ENCODE peak calls at places on chromosomes 12 and 14, in six cellular contexts. B, V, E, Z, L and P are unnamed samples.

GRCh38 chr12:130436741-130437501 is 99.2 kb downstream of the PIWIL1 start:
- DNase-seq in B (peak), V (no peak), E (no peak), Z (no peak), L (no peak), P (no peak)

GRCh38 chr12:132356686-132357622 is 27.6 kb upstream of the GALNT9 start:
- DNase-seq in B (peak), V (no peak), E (peak), Z (no peak), L (no peak), P (peak)

GRCh38 chr14:100591453-100592371 is 4.5 kb upstream of the BEGAIN start:
- DNase-seq in B (peak), V (no peak), E (no peak), Z (no peak), L (peak), P (no peak)

GRCh38 chr14:25103261-25103660 is 53.3 kb upstream of the STXBP6 start:
- DNase-seq in B (no peak), V (no peak), E (no peak), Z (no peak), L (no peak), P (no peak)

GRCh38 chr12:60191676-60192359 is 596.0 kb downstream of the SLC16A7 start:
- DNase-seq in B (no peak), V (no peak), E (no peak), Z (no peak), L (no peak), P (no peak)

GRCh38 chr12:29451886-29452285 is 45.6 kb downstream of the OVCH1 start:
- DNase-seq in B (no peak), V (no peak), E (no peak), Z (no peak), L (peak), P (no peak)

GRCh38 chr14:70907996-70908917 is 998 bp downstream of the PCNX1 start:
- DNase-seq in B (peak), V (peak), E (peak), Z (peak), L (peak), P (peak)

GRCh38 chr14:70796551-70796950 is 12.8 kb downstream of the MAP3K9 start:
- DNase-seq in B (no peak), V (no peak), E (no peak), Z (no peak), L (no peak), P (no peak)

GRCh38 chr12:132812631-132813305 is 15.9 kb downstream of the GOLGA3 start:
- DNase-seq in B (no peak), V (no peak), E (no peak), Z (no peak), L (no peak), P (no peak)

GRCh38 chr12:43267782-43268181 is 284.2 kb downstream of the ADAMTS20 start:
- DNase-seq in B (no peak), V (no peak), E (no peak), Z (peak), L (no peak), P (no peak)

GRCh38 chr14:51520087-51520486 is 131.6 kb upstream of the FRMD6 start:
- DNase-seq in B (no peak), V (no peak), E (no peak), Z (no peak), L (no peak), P (no peak)

GRCh38 chr14:61438860-61439765 is 117.7 kb downstream of the PRKCH start:
- DNase-seq in B (no peak), V (no peak), E (peak), Z (peak), L (peak), P (peak)

GRCh38 chr14:54652188-54652889 is 85.4 kb downstream of the SAMD4A start:
- DNase-seq in B (peak), V (peak), E (peak), Z (peak), L (peak), P (peak)

GRCh38 chr12:26918321-26919215 is 19.2 kb downstream of the INTS13 start:
- DNase-seq in B (no peak), V (no peak), E (no peak), Z (no peak), L (no peak), P (no peak)

GRCh38 chr12:34625116-34625515 is 602.8 kb downstream of the ALG10 start:
- DNase-seq in B (no peak), V (no peak), E (no peak), Z (no peak), L (no peak), P (no peak)

GRCh38 chr12:8628731-8629130 is 16.1 kb upstream of the AICDA start:
- DNase-seq in B (no peak), V (no peak), E (no peak), Z (no peak), L (no peak), P (no peak)

GRCh38 chr12:1680804-1681492 is 9.9 kb upstream of the ADIPOR2 start:
- DNase-seq in B (no peak), V (no peak), E (no peak), Z (no peak), L (no peak), P (no peak)

GRCh38 chr12:27187697-27188096 is 56.4 kb upstream of the STK38L start:
- DNase-seq in B (no peak), V (no peak), E (no peak), Z (no peak), L (no peak), P (no peak)

GRCh38 chr14:105711841-105712460 is 185.6 kb downstream of the TMEM121 start:
- DNase-seq in B (no peak), V (no peak), E (no peak), Z (no peak), L (no peak), P (no peak)

GRCh38 chr14:85401396-85401795 is 128.5 kb upstream of the FLRT2 start:
- DNase-seq in B (no peak), V (no peak), E (no peak), Z (no peak), L (no peak), P (no peak)

GRCh38 chr12:171743-172705 is 41.9 kb downstream of the SLC6A12 start:
- DNase-seq in B (no peak), V (no peak), E (no peak), Z (peak), L (no peak), P (no peak)
- TF ChIP-seq POLR2A in B (no peak), V (no peak), E (no peak), Z (no peak), L (no peak), P (no peak)

GRCh38 chr14:23056956-23057756 is at the start of gene CDH24:
- DNase-seq in B (peak), V (peak), E (peak), Z (peak), L (peak), P (peak)
- TF ChIP-seq POLR2A in B (no peak), V (no peak), E (peak), Z (no peak), L (no peak), P (peak)

GRCh38 chr12:51924551-51925399 is 17.5 kb downstream of the ACVRL1 start:
- DNase-seq in B (no peak), V (no peak), E (no peak), Z (no peak), L (no peak), P (no peak)
- TF ChIP-seq POLR2A in B (no peak), V (no peak), E (no peak), Z (no peak), L (no peak), P (no peak)

GRCh38 chr14:89027097-89027740 is 202.8 kb downstream of the TTC8 start:
- DNase-seq in B (peak), V (no peak), E (peak), Z (peak), L (peak), P (peak)
- TF ChIP-seq POLR2A in B (no peak), V (no peak), E (no peak), Z (no peak), L (no peak), P (no peak)

DNA sequence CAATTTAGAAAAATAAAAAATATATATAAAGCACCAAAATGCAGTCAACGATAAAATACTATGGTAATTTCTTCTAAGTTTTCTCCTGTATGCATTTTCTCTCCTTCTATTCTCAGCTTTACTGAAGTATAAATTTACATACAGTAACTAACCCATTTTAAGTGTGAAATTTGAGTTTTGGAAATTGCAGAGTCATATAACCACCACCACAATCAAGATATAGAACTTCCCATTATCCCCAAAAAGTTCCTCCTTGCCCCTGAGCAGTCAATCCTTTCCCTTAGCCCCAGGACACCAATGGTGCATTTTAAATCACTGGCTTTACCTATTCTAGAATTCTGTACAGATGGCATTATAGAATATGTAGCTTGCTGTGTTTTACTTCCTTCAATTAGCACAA is 31.0 kb upstream of the BBS10 start:
- DNase-seq in B (no peak), V (no peak), E (no peak), Z (no peak), L (no peak), P (no peak)
- TF ChIP-seq POLR2A in B (no peak), V (no peak), E (no peak), Z (no peak), L (no peak), P (no peak)

DNA sequence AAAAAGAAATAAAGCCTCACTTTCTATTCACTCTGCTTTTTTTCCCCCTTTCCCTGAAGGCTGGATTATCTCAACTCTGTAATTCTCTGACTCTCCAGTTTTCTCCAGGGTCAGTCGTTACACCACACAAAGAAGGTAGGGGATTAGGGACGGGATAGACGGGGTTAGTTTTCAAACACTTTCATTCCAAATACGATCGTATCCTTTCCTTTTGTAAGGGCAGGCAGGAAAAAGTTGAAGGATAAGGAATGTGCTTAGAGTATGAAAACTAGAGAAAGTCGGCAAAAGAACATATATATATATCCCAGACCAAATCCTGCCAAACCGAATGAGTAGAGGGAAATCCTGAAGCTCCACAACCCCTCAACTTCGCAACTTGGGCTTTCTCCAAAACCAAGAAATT is 581 bp upstream of the ESYT1 start:
- DNase-seq in B (no peak), V (no peak), E (no peak), Z (no peak), L (no peak), P (no peak)
- TF ChIP-seq POLR2A in B (no peak), V (no peak), E (no peak), Z (no peak), L (no peak), P (no peak)

GRCh38 chr12:124185970-124186686 is 108.8 kb upstream of the RFLNA start:
- DNase-seq in B (no peak), V (no peak), E (no peak), Z (peak), L (no peak), P (no peak)

GRCh38 chr12:124191024-124191359 is 103.9 kb upstream of the RFLNA start:
- DNase-seq in B (no peak), V (no peak), E (no peak), Z (no peak), L (no peak), P (peak)

GRCh38 chr12:124188561-124189405 is 106.1 kb upstream of the RFLNA start:
- DNase-seq in B (no peak), V (no peak), E (no peak), Z (no peak), L (no peak), P (peak)

GRCh38 chr12:124190301-124191023 is 104.4 kb upstream of the RFLNA start:
- DNase-seq in B (no peak), V (no peak), E (no peak), Z (no peak), L (no peak), P (no peak)

GRCh38 chr12:124188059-124188458 is 106.8 kb upstream of the RFLNA start:
- DNase-seq in B (no peak), V (no peak), E (no peak), Z (no peak), L (no peak), P (no peak)
- TF ChIP-seq POLR2A in B (no peak), V (no peak), E (no peak), Z (no peak), L (no peak), P (no peak)

GRCh38 chr12:23084236-23084995 is 459.4 kb downstream of the ETNK1 start:
- DNase-seq in B (no peak), V (no peak), E (no peak), Z (no peak), L (peak), P (no peak)
- TF ChIP-seq POLR2A in B (no peak), V (no peak), E (no peak), Z (no peak), L (no peak), P (no peak)